ENCODE peak calls at places on chromosomes 6 and 20, in seven cellular contexts. One of them, this sample, is unnamed. For H3K4me1, the result is how much of the 10 kb centered on the place peaks cover.

GRCh38 chr6:21588812-21589811 is 4.4 kb upstream of the SOX4 start:
- DNase-seq in CD8-positive, alpha-beta memory T cell: peak
- DNase-seq in lower lobe of right lung: peak
- DNase-seq in spleen: peak
- DNase-seq in neural progenitor cell: peak
- DNase-seq in breast epithelium: peak
- DNase-seq in esophagus muscularis mucosa: peak
- DNase-seq in this sample: peak

GRCh38 chr6:47476794-47477496 is 644 bp upstream of the CD2AP start:
- DNase-seq in CD8-positive, alpha-beta memory T cell: no peak
- DNase-seq in lower lobe of right lung: no peak
- DNase-seq in spleen: no peak
- DNase-seq in neural progenitor cell: no peak
- DNase-seq in breast epithelium: no peak
- DNase-seq in esophagus muscularis mucosa: no peak
- DNase-seq in this sample: peak

GRCh38 chr6:4660377-4661321 is 115.6 kb upstream of the CDYL start:
- DNase-seq in CD8-positive, alpha-beta memory T cell: no peak
- DNase-seq in lower lobe of right lung: no peak
- DNase-seq in spleen: no peak
- DNase-seq in neural progenitor cell: no peak
- DNase-seq in breast epithelium: no peak
- DNase-seq in esophagus muscularis mucosa: no peak
- DNase-seq in this sample: no peak

GRCh38 chr20:20802328-20802727 is 89.9 kb upstream of the RALGAPA2 start:
- DNase-seq in CD8-positive, alpha-beta memory T cell: no peak
- DNase-seq in lower lobe of right lung: no peak
- DNase-seq in spleen: no peak
- DNase-seq in neural progenitor cell: no peak
- DNase-seq in breast epithelium: no peak
- DNase-seq in esophagus muscularis mucosa: no peak
- DNase-seq in this sample: no peak

GRCh38 chr6:3879194-3879952 is 30.2 kb downstream of the FAM50B start:
- DNase-seq in CD8-positive, alpha-beta memory T cell: no peak
- DNase-seq in lower lobe of right lung: no peak
- DNase-seq in spleen: no peak
- DNase-seq in neural progenitor cell: no peak
- DNase-seq in breast epithelium: no peak
- DNase-seq in esophagus muscularis mucosa: no peak
- DNase-seq in this sample: peak

GRCh38 chr6:13241364-13241763 is 87.0 kb downstream of the TBC1D7 start:
- DNase-seq in CD8-positive, alpha-beta memory T cell: no peak
- DNase-seq in lower lobe of right lung: no peak
- DNase-seq in spleen: no peak
- DNase-seq in neural progenitor cell: no peak
- DNase-seq in breast epithelium: no peak
- DNase-seq in esophagus muscularis mucosa: no peak
- DNase-seq in this sample: peak

GRCh38 chr6:5657684-5658429 is 348.9 kb downstream of the NRN1 start:
- DNase-seq in CD8-positive, alpha-beta memory T cell: no peak
- DNase-seq in lower lobe of right lung: no peak
- DNase-seq in spleen: no peak
- DNase-seq in neural progenitor cell: no peak
- DNase-seq in breast epithelium: no peak
- DNase-seq in esophagus muscularis mucosa: no peak
- DNase-seq in this sample: no peak

GRCh38 chr6:13813621-13814175 is 659 bp downstream of the MCUR1 start:
- DNase-seq in CD8-positive, alpha-beta memory T cell: peak
- DNase-seq in lower lobe of right lung: peak
- DNase-seq in spleen: no peak
- DNase-seq in neural progenitor cell: peak
- DNase-seq in breast epithelium: peak
- DNase-seq in esophagus muscularis mucosa: no peak
- DNase-seq in this sample: peak

GRCh38 chr20:4710106-4710475 is 11.6 kb upstream of the PRND start:
- DNase-seq in CD8-positive, alpha-beta memory T cell: no peak
- DNase-seq in lower lobe of right lung: no peak
- DNase-seq in spleen: no peak
- DNase-seq in neural progenitor cell: no peak
- DNase-seq in breast epithelium: no peak
- DNase-seq in esophagus muscularis mucosa: peak
- DNase-seq in this sample: peak

GRCh38 chr6:17475845-17476244 is 82.5 kb downstream of the CAP2 start:
- DNase-seq in CD8-positive, alpha-beta memory T cell: no peak
- DNase-seq in lower lobe of right lung: no peak
- DNase-seq in spleen: no peak
- DNase-seq in neural progenitor cell: no peak
- DNase-seq in breast epithelium: no peak
- DNase-seq in esophagus muscularis mucosa: no peak
- DNase-seq in this sample: no peak

GRCh38 chr6:13027200-13027599 is 301.1 kb downstream of the TBC1D7 start:
- DNase-seq in CD8-positive, alpha-beta memory T cell: no peak
- DNase-seq in lower lobe of right lung: no peak
- DNase-seq in spleen: no peak
- DNase-seq in neural progenitor cell: no peak
- DNase-seq in breast epithelium: no peak
- DNase-seq in esophagus muscularis mucosa: no peak
- DNase-seq in this sample: no peak

GRCh38 chr6:13575377-13575775 is 975 bp downstream of the SIRT5 start:
- DNase-seq in CD8-positive, alpha-beta memory T cell: no peak
- DNase-seq in lower lobe of right lung: no peak
- DNase-seq in spleen: no peak
- DNase-seq in neural progenitor cell: no peak
- DNase-seq in breast epithelium: no peak
- DNase-seq in esophagus muscularis mucosa: no peak
- DNase-seq in this sample: no peak

GRCh38 chr6:97842536-97842935 is 559.5 kb upstream of the MMS22L start:
- DNase-seq in CD8-positive, alpha-beta memory T cell: no peak
- DNase-seq in lower lobe of right lung: no peak
- DNase-seq in spleen: no peak
- DNase-seq in neural progenitor cell: no peak
- DNase-seq in breast epithelium: no peak
- DNase-seq in esophagus muscularis mucosa: no peak
- DNase-seq in this sample: no peak

GRCh38 chr6:167779993-167780655 is 46.6 kb upstream of the AFDN start:
- DNase-seq in CD8-positive, alpha-beta memory T cell: no peak
- DNase-seq in lower lobe of right lung: no peak
- DNase-seq in spleen: peak
- DNase-seq in neural progenitor cell: no peak
- DNase-seq in breast epithelium: no peak
- DNase-seq in esophagus muscularis mucosa: no peak
- DNase-seq in this sample: no peak

GRCh38 chr6:113190170-113190569 is 667.0 kb upstream of the MARCKS start:
- DNase-seq in CD8-positive, alpha-beta memory T cell: no peak
- DNase-seq in lower lobe of right lung: no peak
- DNase-seq in spleen: no peak
- DNase-seq in neural progenitor cell: peak
- DNase-seq in breast epithelium: no peak
- DNase-seq in esophagus muscularis mucosa: no peak
- DNase-seq in this sample: peak

GRCh38 chr6:160930547-160931377 is 60.8 kb upstream of the MAP3K4 start:
- DNase-seq in CD8-positive, alpha-beta memory T cell: peak
- DNase-seq in lower lobe of right lung: peak
- DNase-seq in spleen: peak
- DNase-seq in neural progenitor cell: peak
- DNase-seq in breast epithelium: peak
- DNase-seq in esophagus muscularis mucosa: no peak
- DNase-seq in this sample: peak

GRCh38 chr6:125584468-125584939 is 164.9 kb upstream of the HEY2 start:
- DNase-seq in CD8-positive, alpha-beta memory T cell: no peak
- DNase-seq in lower lobe of right lung: no peak
- DNase-seq in spleen: no peak
- DNase-seq in neural progenitor cell: peak
- DNase-seq in breast epithelium: no peak
- DNase-seq in esophagus muscularis mucosa: no peak
- DNase-seq in this sample: peak

GRCh38 chr6:2765896-2766766 is 938 bp downstream of the WRNIP1 start:
- DNase-seq in CD8-positive, alpha-beta memory T cell: peak
- DNase-seq in lower lobe of right lung: peak
- DNase-seq in spleen: peak
- DNase-seq in neural progenitor cell: peak
- DNase-seq in breast epithelium: no peak
- DNase-seq in esophagus muscularis mucosa: no peak
- DNase-seq in this sample: peak

GRCh38 chr6:2765166-2765895 is at the start of gene WRNIP1:
- DNase-seq in CD8-positive, alpha-beta memory T cell: peak
- DNase-seq in lower lobe of right lung: peak
- DNase-seq in spleen: peak
- DNase-seq in neural progenitor cell: peak
- DNase-seq in breast epithelium: peak
- DNase-seq in esophagus muscularis mucosa: peak
- DNase-seq in this sample: peak

GRCh38 chr6:2764610-2765165 is 505 bp upstream of the WRNIP1 start:
- DNase-seq in CD8-positive, alpha-beta memory T cell: peak
- DNase-seq in lower lobe of right lung: peak
- DNase-seq in spleen: peak
- DNase-seq in neural progenitor cell: peak
- DNase-seq in breast epithelium: no peak
- DNase-seq in esophagus muscularis mucosa: no peak
- DNase-seq in this sample: no peak

GRCh38 chr6:2763345-2763841 is 1.8 kb upstream of the WRNIP1 start:
- DNase-seq in CD8-positive, alpha-beta memory T cell: no peak
- DNase-seq in lower lobe of right lung: peak
- DNase-seq in spleen: peak
- DNase-seq in neural progenitor cell: no peak
- DNase-seq in breast epithelium: no peak
- DNase-seq in esophagus muscularis mucosa: no peak
- DNase-seq in this sample: no peak

DNA sequence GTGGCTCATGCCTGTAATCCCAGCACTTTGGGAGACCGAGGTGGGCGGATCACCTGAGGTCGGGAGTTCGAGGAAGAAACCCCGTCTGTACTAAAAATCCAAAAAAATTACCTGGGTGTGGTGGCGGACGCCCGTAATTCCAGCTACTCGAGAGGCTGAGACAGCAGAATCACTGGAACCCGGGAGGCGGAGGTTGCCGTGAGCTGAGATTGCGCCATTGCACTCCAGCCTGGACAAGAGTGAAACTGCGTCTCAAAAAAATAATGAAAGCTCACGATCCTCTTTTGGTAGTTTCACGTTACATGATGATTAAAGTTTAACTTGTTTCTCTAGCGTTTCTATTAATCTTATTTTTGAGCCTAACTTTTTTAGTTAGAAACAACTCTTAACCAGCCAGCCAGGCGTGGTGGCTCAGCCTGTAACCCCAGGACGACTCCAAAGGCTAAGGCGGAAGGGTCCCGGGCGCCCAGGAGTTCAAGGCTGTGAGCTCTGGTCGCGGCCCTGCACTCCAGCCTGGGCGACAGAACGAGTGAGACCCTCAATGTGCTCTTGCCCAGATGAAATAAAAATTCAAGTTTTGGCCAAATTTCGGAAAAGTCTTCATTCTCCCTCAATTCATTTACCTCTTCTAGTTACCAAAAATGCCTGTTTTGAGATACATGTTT is 1.2 kb upstream of the WRNIP1 start:
- DNase-seq in CD8-positive, alpha-beta memory T cell: no peak
- DNase-seq in lower lobe of right lung: peak
- DNase-seq in spleen: peak
- DNase-seq in neural progenitor cell: no peak
- DNase-seq in breast epithelium: no peak
- DNase-seq in esophagus muscularis mucosa: no peak
- DNase-seq in this sample: no peak
- H3K27ac ChIP-seq in CD8-positive, alpha-beta memory T cell: peak
- H3K27ac ChIP-seq in lower lobe of right lung: peak
- H3K27ac ChIP-seq in spleen: peak
- H3K27ac ChIP-seq in neural progenitor cell: no peak
- H3K27ac ChIP-seq in breast epithelium: peak
- H3K27ac ChIP-seq in esophagus muscularis mucosa: peak
- H3K27ac ChIP-seq in this sample: no peak

GRCh38 chr6:147507162-147508072 is 1.1 kb upstream of the SAMD5 start:
- DNase-seq in CD8-positive, alpha-beta memory T cell: no peak
- DNase-seq in lower lobe of right lung: peak
- DNase-seq in spleen: no peak
- DNase-seq in neural progenitor cell: peak
- DNase-seq in breast epithelium: no peak
- DNase-seq in esophagus muscularis mucosa: no peak
- DNase-seq in this sample: peak

GRCh38 chr6:147508073-147508870 is at the start of gene SAMD5:
- DNase-seq in CD8-positive, alpha-beta memory T cell: no peak
- DNase-seq in lower lobe of right lung: peak
- DNase-seq in spleen: peak
- DNase-seq in neural progenitor cell: peak
- DNase-seq in breast epithelium: no peak
- DNase-seq in esophagus muscularis mucosa: no peak
- DNase-seq in this sample: peak

GRCh38 chr6:147510949-147511590 is 2.6 kb downstream of the SAMD5 start:
- DNase-seq in CD8-positive, alpha-beta memory T cell: no peak
- DNase-seq in lower lobe of right lung: no peak
- DNase-seq in spleen: no peak
- DNase-seq in neural progenitor cell: no peak
- DNase-seq in breast epithelium: no peak
- DNase-seq in esophagus muscularis mucosa: no peak
- DNase-seq in this sample: no peak

GRCh38 chr6:147509900-147510299 is 1.4 kb downstream of the SAMD5 start:
- DNase-seq in CD8-positive, alpha-beta memory T cell: no peak
- DNase-seq in lower lobe of right lung: no peak
- DNase-seq in spleen: no peak
- DNase-seq in neural progenitor cell: no peak
- DNase-seq in breast epithelium: no peak
- DNase-seq in esophagus muscularis mucosa: no peak
- DNase-seq in this sample: no peak

GRCh38 chr6:147508871-147509608 is 550 bp downstream of the SAMD5 start:
- DNase-seq in CD8-positive, alpha-beta memory T cell: no peak
- DNase-seq in lower lobe of right lung: no peak
- DNase-seq in spleen: no peak
- DNase-seq in neural progenitor cell: peak
- DNase-seq in breast epithelium: no peak
- DNase-seq in esophagus muscularis mucosa: no peak
- DNase-seq in this sample: peak
- H3K4me3 ChIP-seq in CD8-positive, alpha-beta memory T cell: no peak
- H3K4me3 ChIP-seq in lower lobe of right lung: peak
- H3K4me3 ChIP-seq in spleen: peak
- H3K4me3 ChIP-seq in neural progenitor cell: peak
- H3K4me3 ChIP-seq in breast epithelium: peak
- H3K4me3 ChIP-seq in esophagus muscularis mucosa: peak
- H3K4me3 ChIP-seq in this sample: peak

GRCh38 chr20:63178445-63178818 is 37.5 kb downstream of the YTHDF1 start:
- DNase-seq in CD8-positive, alpha-beta memory T cell: no peak
- DNase-seq in lower lobe of right lung: no peak
- DNase-seq in spleen: no peak
- DNase-seq in neural progenitor cell: peak
- DNase-seq in breast epithelium: no peak
- DNase-seq in esophagus muscularis mucosa: no peak
- DNase-seq in this sample: peak
- H3K4me1 ChIP-seq in CD8-positive, alpha-beta memory T cell: under half
- H3K4me1 ChIP-seq in lower lobe of right lung: under half
- H3K4me1 ChIP-seq in spleen: half or more
- H3K4me1 ChIP-seq in neural progenitor cell: half or more
- H3K4me1 ChIP-seq in breast epithelium: under half
- H3K4me1 ChIP-seq in esophagus muscularis mucosa: half or more
- H3K4me1 ChIP-seq in this sample: under half

DNA sequence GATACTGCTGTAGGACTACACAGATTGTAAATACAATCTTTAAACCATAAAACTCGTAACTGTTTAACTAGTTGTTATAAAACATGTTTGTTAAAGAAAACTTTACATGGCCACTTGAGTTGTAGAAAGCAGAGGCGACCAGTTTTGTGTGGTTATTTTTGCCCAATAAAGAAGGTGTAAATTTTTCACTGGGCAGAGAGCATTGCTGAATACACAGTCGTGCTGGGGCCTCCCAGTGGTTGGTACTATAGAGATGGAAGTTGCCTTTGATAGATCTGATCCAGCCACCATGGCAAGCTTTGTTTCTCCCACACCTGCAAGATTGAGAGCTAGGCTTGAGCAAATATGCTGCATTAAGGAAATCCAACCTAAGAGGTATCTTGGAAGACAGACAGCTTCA is 34.0 kb upstream of the YWHAB start:
- DNase-seq in CD8-positive, alpha-beta memory T cell: no peak
- DNase-seq in lower lobe of right lung: no peak
- DNase-seq in spleen: no peak
- DNase-seq in neural progenitor cell: no peak
- DNase-seq in breast epithelium: no peak
- DNase-seq in esophagus muscularis mucosa: peak
- DNase-seq in this sample: peak
- H3K27ac ChIP-seq in CD8-positive, alpha-beta memory T cell: no peak
- H3K27ac ChIP-seq in lower lobe of right lung: no peak
- H3K27ac ChIP-seq in spleen: no peak
- H3K27ac ChIP-seq in neural progenitor cell: no peak
- H3K27ac ChIP-seq in breast epithelium: no peak
- H3K27ac ChIP-seq in esophagus muscularis mucosa: no peak
- H3K27ac ChIP-seq in this sample: no peak